ENCODE peak calls at places on chromosome 21, in four cellular contexts. One of them, this sample, is unnamed.

GRCh38 chr21:42632771-42633690 is 20.4 kb upstream of the PDE9A start:
- DNase-seq in heart left ventricle: peak; percentile 5
- DNase-seq in adipocyte: no peak
- DNase-seq in upper lobe of right lung: peak; percentile 29
- DNase-seq in this sample: peak; percentile 28

GRCh38 chr21:46056450-46056903 is 41.4 kb upstream of the COL6A2 start:
- DNase-seq in heart left ventricle: peak; percentile 91
- DNase-seq in adipocyte: peak; percentile 89
- DNase-seq in upper lobe of right lung: peak; percentile 71
- DNase-seq in this sample: peak; percentile 53

GRCh38 chr21:37172646-37173045 is 94.5 kb downstream of the VPS26C start:
- DNase-seq in heart left ventricle: no peak
- DNase-seq in adipocyte: no peak
- DNase-seq in upper lobe of right lung: no peak
- DNase-seq in this sample: no peak

GRCh38 chr21:45945066-45945867 is 36.3 kb upstream of the COL6A1 start:
- DNase-seq in heart left ventricle: no peak
- DNase-seq in adipocyte: no peak
- DNase-seq in upper lobe of right lung: no peak
- DNase-seq in this sample: no peak

GRCh38 chr21:35540950-35541632 is 492.0 kb upstream of the RUNX1 start:
- DNase-seq in heart left ventricle: no peak
- DNase-seq in adipocyte: no peak
- DNase-seq in upper lobe of right lung: no peak
- DNase-seq in this sample: no peak

GRCh38 chr21:45416619-45417018 is 11.7 kb downstream of the COL18A1 start:
- DNase-seq in heart left ventricle: no peak
- DNase-seq in adipocyte: no peak
- DNase-seq in upper lobe of right lung: no peak
- DNase-seq in this sample: no peak

GRCh38 chr21:46411236-46411635 is 47.5 kb upstream of the DIP2A start:
- DNase-seq in heart left ventricle: no peak
- DNase-seq in adipocyte: no peak
- DNase-seq in upper lobe of right lung: no peak
- DNase-seq in this sample: peak; percentile 30

GRCh38 chr21:37193006-37193405 is 74.1 kb downstream of the VPS26C start:
- DNase-seq in heart left ventricle: no peak
- DNase-seq in adipocyte: no peak
- DNase-seq in upper lobe of right lung: no peak
- DNase-seq in this sample: no peak

GRCh38 chr21:16460936-16461335 is 731.2 kb downstream of the USP25 start:
- DNase-seq in heart left ventricle: no peak
- DNase-seq in adipocyte: no peak
- DNase-seq in upper lobe of right lung: no peak
- DNase-seq in this sample: no peak

GRCh38 chr21:45862544-45863207 is 118.9 kb upstream of the COL6A1 start:
- DNase-seq in heart left ventricle: no peak
- DNase-seq in adipocyte: no peak
- DNase-seq in upper lobe of right lung: no peak
- DNase-seq in this sample: no peak

GRCh38 chr21:45636921-45637646 is 6.4 kb upstream of the PCBP3 start:
- DNase-seq in heart left ventricle: no peak
- DNase-seq in adipocyte: no peak
- DNase-seq in upper lobe of right lung: no peak
- DNase-seq in this sample: no peak

GRCh38 chr21:36325373-36326010 is 5.5 kb downstream of the MORC3 start:
- DNase-seq in heart left ventricle: no peak
- DNase-seq in adipocyte: no peak
- DNase-seq in upper lobe of right lung: no peak
- DNase-seq in this sample: no peak

GRCh38 chr21:27564684-27565280 is 597.9 kb upstream of the ADAMTS5 start:
- DNase-seq in heart left ventricle: peak; percentile 37
- DNase-seq in adipocyte: peak; percentile 75
- DNase-seq in upper lobe of right lung: no peak
- DNase-seq in this sample: no peak

GRCh38 chr21:42096593-42096992 is 25.5 kb downstream of the UMODL1 start:
- DNase-seq in heart left ventricle: no peak
- DNase-seq in adipocyte: peak; percentile 20
- DNase-seq in upper lobe of right lung: no peak
- DNase-seq in this sample: no peak

DNA sequence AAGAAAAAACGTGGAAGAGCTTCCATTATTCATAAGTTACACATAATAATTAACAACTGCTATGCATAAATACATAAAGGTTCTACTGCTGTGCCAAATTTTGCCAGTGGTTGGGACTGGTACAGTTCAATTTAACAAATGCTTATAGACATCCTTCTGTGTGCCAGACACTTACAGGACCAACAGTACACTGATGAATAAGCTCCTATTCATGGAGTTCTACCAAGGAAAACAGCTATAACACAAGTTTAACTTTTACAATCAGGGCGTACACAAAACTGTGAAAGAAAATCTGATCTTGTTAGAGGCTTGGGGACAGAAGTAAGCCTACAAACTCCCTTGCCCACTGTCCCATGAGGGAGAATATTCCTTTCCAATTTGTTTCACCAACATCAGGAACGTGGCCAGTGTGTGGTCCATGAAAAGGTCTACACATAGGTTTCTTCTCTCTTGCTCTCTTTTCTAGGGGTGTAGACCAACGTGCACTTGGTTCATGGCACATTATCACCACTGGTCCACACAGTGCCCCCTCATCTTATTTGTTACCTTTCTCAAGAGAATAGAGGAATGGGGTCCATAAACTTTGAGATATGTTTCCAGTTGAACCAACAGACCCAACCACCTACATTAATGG is 10.1 kb downstream of the NRIP1 start:
- DNase-seq in heart left ventricle: no peak
- DNase-seq in adipocyte: no peak
- DNase-seq in upper lobe of right lung: no peak
- DNase-seq in this sample: no peak
- H3K4me3 ChIP-seq in heart left ventricle: no peak overlapping the region
- H3K4me3 ChIP-seq in adipocyte: no peak overlapping the region
- H3K4me3 ChIP-seq in upper lobe of right lung: no peak overlapping the region
- H3K4me3 ChIP-seq in this sample: no peak overlapping the region

DNA sequence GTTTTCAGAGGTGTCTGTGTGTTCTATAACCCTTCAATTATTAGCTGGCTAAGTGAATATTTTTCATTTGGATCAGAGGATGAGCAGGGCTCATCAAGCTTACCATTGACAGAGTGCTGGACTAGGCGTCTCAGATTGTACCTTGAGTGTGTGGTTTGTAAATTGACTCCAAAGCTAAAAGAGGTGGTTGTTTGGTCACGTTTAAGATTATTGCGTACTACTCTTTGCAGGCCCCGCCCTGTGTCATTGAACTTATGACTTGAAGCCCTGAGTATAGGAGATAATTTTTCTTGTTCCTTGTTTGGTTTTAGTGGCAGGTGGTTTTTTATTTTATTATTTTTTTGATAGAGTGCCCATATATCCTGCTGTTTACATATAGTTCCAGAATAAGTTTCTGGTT is 17.7 kb downstream of the MRPS6 start:
- DNase-seq in heart left ventricle: no peak
- DNase-seq in adipocyte: no peak
- DNase-seq in upper lobe of right lung: no peak
- DNase-seq in this sample: no peak
- H3K4me1 ChIP-seq in heart left ventricle: peaks cover 34% of the 10 kb centered on the region
- H3K4me1 ChIP-seq in adipocyte: peaks cover 25% of the 10 kb centered on the region
- H3K4me1 ChIP-seq in upper lobe of right lung: peaks cover 11% of the 10 kb centered on the region
- H3K4me1 ChIP-seq in this sample: peaks cover 21% of the 10 kb centered on the region

DNA sequence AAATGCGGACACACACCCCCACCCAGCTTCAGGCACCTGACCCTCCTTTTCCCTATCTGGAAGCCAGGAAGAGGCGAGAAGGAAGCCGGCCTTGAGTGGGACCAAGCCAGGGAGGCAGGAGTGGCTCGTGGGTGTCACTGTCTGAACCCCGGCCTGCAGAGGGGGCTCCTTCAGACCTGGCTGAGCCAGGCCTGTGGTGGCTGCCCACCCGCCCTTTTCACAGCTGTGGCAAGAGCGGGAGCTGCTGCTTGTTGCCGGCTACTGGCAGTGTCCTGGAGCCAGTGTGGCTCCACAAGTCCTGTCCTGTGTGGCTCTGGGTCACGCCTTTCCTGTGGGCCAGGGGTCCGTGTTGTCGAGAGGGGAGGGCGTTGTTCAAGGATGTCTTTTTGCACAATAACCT is 1.2 kb downstream of the PFKL start:
- DNase-seq in heart left ventricle: no peak
- DNase-seq in adipocyte: no peak
- DNase-seq in upper lobe of right lung: no peak
- DNase-seq in this sample: no peak
- H3K4me3 ChIP-seq in heart left ventricle: peak overlapping the region; percentile 96
- H3K4me3 ChIP-seq in adipocyte: peak overlapping the region; percentile 87
- H3K4me3 ChIP-seq in upper lobe of right lung: peak overlapping the region; percentile 78
- H3K4me3 ChIP-seq in this sample: peak overlapping the region; percentile 78

GRCh38 chr21:40255665-40256064 is 388.4 kb downstream of the PCP4 start:
- DNase-seq in heart left ventricle: no peak
- DNase-seq in adipocyte: no peak
- DNase-seq in upper lobe of right lung: no peak
- DNase-seq in this sample: no peak
- H3K4me1 ChIP-seq in heart left ventricle: no peaks in the 10 kb centered on the region
- H3K4me1 ChIP-seq in adipocyte: no peaks in the 10 kb centered on the region
- H3K4me1 ChIP-seq in upper lobe of right lung: no peaks in the 10 kb centered on the region
- H3K4me1 ChIP-seq in this sample: no peaks in the 10 kb centered on the region

This sample was measured in lower lobe of right lung.